ENCODE peak calls at places on chromosomes 1 and 21, in nine cellular contexts. I, H, A, X, U, Z, Q, N and M are unnamed samples.

GRCh38 chr1:186152227-186152944 is 222.7 kb downstream of the TPR start:
- DNase-seq in Z (peak), Q (no peak), H (no peak), N (peak), I (peak), U (no peak), X (no peak), A (no peak), M (no peak)

GRCh38 chr1:218254296-218254918 is 30.7 kb upstream of the RRP15 start:
- DNase-seq in U (no peak), I (no peak), X (no peak), Z (no peak), Q (no peak), H (no peak), N (peak), A (no peak), M (no peak)

GRCh38 chr1:153465728-153466625 is 5.5 kb upstream of the S100A7 start:
- DNase-seq in A (peak), U (peak), X (peak), I (peak), Q (peak), Z (peak), N (peak), H (peak), M (no peak)

GRCh38 chr1:221741364-221741970 is 422 bp downstream of the DUSP10 start:
- DNase-seq in X (peak), Z (no peak), U (peak), H (peak), A (no peak), N (no peak), Q (no peak), I (peak), M (peak)

GRCh38 chr21:28099296-28099695 is 893.4 kb downstream of the LTN1 start:
- DNase-seq in U (no peak), Z (no peak), Q (peak), N (no peak), H (peak), I (peak), A (no peak), X (no peak), M (no peak)

GRCh38 chr1:170410391-170411146 is 121.4 kb upstream of the GORAB start:
- DNase-seq in H (no peak), Z (no peak), X (no peak), U (no peak), A (no peak), N (no peak), Q (no peak), I (peak), M (no peak)

GRCh38 chr1:217687511-217687910 is 56.4 kb downstream of the SPATA17 start:
- DNase-seq in N (no peak), U (no peak), Q (no peak), H (no peak), I (no peak), A (no peak), Z (no peak), X (no peak), M (no peak)

GRCh38 chr1:211813590-211813989 is 17.0 kb downstream of the LPGAT1 start:
- DNase-seq in N (no peak), X (peak), U (no peak), A (no peak), H (peak), Q (peak), Z (no peak), I (peak), M (no peak)

GRCh38 chr1:12451560-12451900 is 166.5 kb downstream of the DHRS3 start:
- DNase-seq in X (no peak), U (no peak), H (no peak), A (no peak), Q (no peak), Z (no peak), N (no peak), I (no peak), M (no peak)

GRCh38 chr1:241639040-241639652 is 1.0 kb downstream of the CHML start:
- DNase-seq in A (no peak), I (peak), H (no peak), U (no peak), N (no peak), Z (no peak), Q (no peak), X (no peak), M (no peak)

GRCh38 chr21:25515484-25516405 is 91.5 kb downstream of the MRPL39 start:
- DNase-seq in U (no peak), Q (no peak), H (no peak), X (no peak), I (no peak), Z (no peak), N (peak), A (no peak), M (no peak)

GRCh38 chr1:87250336-87250735 is 78.3 kb upstream of the LMO4 start:
- DNase-seq in I (no peak), A (no peak), N (no peak), H (no peak), U (no peak), Z (no peak), Q (no peak), X (no peak), M (no peak)

GRCh38 chr1:2845874-2846273 is 44.4 kb upstream of the TTC34 start:
- DNase-seq in Q (no peak), X (no peak), H (peak), A (no peak), U (no peak), N (no peak), Z (no peak), I (no peak), M (no peak)

GRCh38 chr1:109579496-109579895 is 31.1 kb downstream of the GNAI3 start:
- DNase-seq in A (no peak), N (no peak), Q (no peak), I (no peak), H (no peak), X (no peak), U (no peak), Z (no peak), M (no peak)

GRCh38 chr1:55127827-55128343 is 87.3 kb downstream of the USP24 start:
- DNase-seq in Q (no peak), I (peak), N (no peak), A (no peak), H (no peak), Z (peak), U (no peak), X (no peak), M (no peak)

GRCh38 chr1:228687562-228687961 is 47.7 kb upstream of the RHOU start:
- DNase-seq in Z (no peak), A (no peak), U (no peak), Q (no peak), I (no peak), X (no peak), H (no peak), N (no peak), M (no peak)

GRCh38 chr1:209153435-209153834 is 430.1 kb upstream of the CAMK1G start:
- DNase-seq in N (no peak), Z (no peak), I (no peak), H (no peak), A (no peak), Q (no peak), X (no peak), U (no peak), M (no peak)

GRCh38 chr1:104195395-104195794 is 445.7 kb downstream of the AMY1C start:
- DNase-seq in I (no peak), U (no peak), Z (no peak), X (no peak), H (no peak), A (no peak), Q (no peak), N (peak), M (no peak)

GRCh38 chr1:243597383-243597782 is 252.7 kb downstream of the AKT3 start:
- DNase-seq in N (no peak), X (peak), H (no peak), Q (no peak), U (no peak), Z (no peak), I (no peak), A (no peak), M (no peak)

GRCh38 chr1:54680387-54680786 is 35.3 kb upstream of the TTC4 start:
- DNase-seq in N (no peak), I (no peak), X (no peak), Q (no peak), H (no peak), Z (no peak), A (no peak), U (no peak), M (no peak)

GRCh38 chr1:157494093-157494492 is 58.2 kb downstream of the FCRL5 start:
- DNase-seq in Z (no peak), X (no peak), N (no peak), A (no peak), I (no peak), H (no peak), Q (no peak), U (no peak), M (no peak)

GRCh38 chr1:32099426-32099825 is 8.4 kb upstream of the KPNA6 start:
- DNase-seq in U (no peak), Q (no peak), N (no peak), H (no peak), X (no peak), I (no peak), A (peak), Z (no peak), M (no peak)

GRCh38 chr1:157090771-157091170 is 8.8 kb downstream of the ETV3L start:
- DNase-seq in Q (no peak), X (no peak), U (no peak), H (no peak), Z (no peak), I (no peak), N (no peak), A (no peak), M (no peak)

GRCh38 chr1:225437710-225438437 is 10.0 kb upstream of the LBR start:
- DNase-seq in Q (no peak), N (peak), U (no peak), A (no peak), Z (peak), H (no peak), X (no peak), I (peak), M (no peak)

GRCh38 chr1:59635057-59635456 is 179.7 kb upstream of the HOOK1 start:
- DNase-seq in A (no peak), N (no peak), H (no peak), Z (no peak), X (no peak), U (no peak), I (no peak), Q (no peak), M (no peak)

GRCh38 chr21:39849014-39849655 is 18.1 kb upstream of the PCP4 start:
- DNase-seq in N (no peak), A (no peak), U (no peak), X (no peak), Z (no peak), I (no peak), H (no peak), Q (no peak), M (no peak)

GRCh38 chr21:41612674-41613250 is 104.8 kb upstream of the TMPRSS2 start:
- DNase-seq in I (peak), Z (peak), H (peak), X (peak), A (peak), Q (peak), U (peak), N (peak), M (peak)

GRCh38 chr1:165871311-165872067 is 44.1 kb downstream of the UCK2 start:
- DNase-seq in U (no peak), X (peak), Q (peak), I (peak), A (no peak), N (peak), Z (peak), H (no peak), M (no peak)

GRCh38 chr1:9455487-9456237 is 83.6 kb upstream of the SLC25A33 start:
- DNase-seq in Z (peak), H (peak), I (peak), U (no peak), A (peak), N (peak), X (peak), Q (peak), M (no peak)

GRCh38 chr1:223813645-223814044 is 32.1 kb downstream of the TP53BP2 start:
- DNase-seq in X (no peak), Z (no peak), H (no peak), N (no peak), U (no peak), Q (no peak), A (no peak), I (no peak), M (no peak)

GRCh38 chr1:47752048-47752451 is 245.1 kb downstream of the TRABD2B start:
- DNase-seq in I (no peak), A (peak), Q (no peak), N (no peak), X (peak), Z (no peak), U (no peak), H (no peak), M (peak)

GRCh38 chr1:21703318-21703963 is 34.3 kb upstream of the RAP1GAP start:
- DNase-seq in Z (peak), N (peak), U (no peak), X (no peak), H (no peak), Q (no peak), A (no peak), I (peak), M (no peak)

GRCh38 chr1:76866566-76866965 is 714 bp upstream of the ST6GALNAC5 start:
- DNase-seq in I (peak), U (no peak), H (no peak), Z (no peak), Q (no peak), A (no peak), N (no peak), X (no peak), M (no peak)

GRCh38 chr1:76865696-76866291 is 1.5 kb upstream of the ST6GALNAC5 start:
- DNase-seq in X (no peak), H (no peak), Q (no peak), U (no peak), Z (no peak), I (no peak), N (no peak), A (no peak), M (no peak)

GRCh38 chr1:76862447-76862846 is 4.8 kb upstream of the ST6GALNAC5 start:
- DNase-seq in U (no peak), Q (no peak), H (no peak), A (no peak), N (peak), I (peak), Z (no peak), X (no peak), M (no peak)

GRCh38 chr1:76864383-76864782 is 2.9 kb upstream of the ST6GALNAC5 start:
- DNase-seq in H (no peak), I (no peak), U (no peak), Z (no peak), A (no peak), Q (no peak), X (no peak), N (peak), M (no peak)

GRCh38 chr1:76861149-76861548 is 6.1 kb upstream of the ST6GALNAC5 start:
- DNase-seq in U (no peak), X (no peak), Q (no peak), Z (no peak), A (no peak), H (no peak), N (no peak), I (no peak), M (no peak)
- H3K4me3 ChIP-seq in U (no peak), X (no peak), Q (no peak), Z (no peak), A (no peak), H (no peak), N (no peak), I (no peak), M (no peak)

DNA sequence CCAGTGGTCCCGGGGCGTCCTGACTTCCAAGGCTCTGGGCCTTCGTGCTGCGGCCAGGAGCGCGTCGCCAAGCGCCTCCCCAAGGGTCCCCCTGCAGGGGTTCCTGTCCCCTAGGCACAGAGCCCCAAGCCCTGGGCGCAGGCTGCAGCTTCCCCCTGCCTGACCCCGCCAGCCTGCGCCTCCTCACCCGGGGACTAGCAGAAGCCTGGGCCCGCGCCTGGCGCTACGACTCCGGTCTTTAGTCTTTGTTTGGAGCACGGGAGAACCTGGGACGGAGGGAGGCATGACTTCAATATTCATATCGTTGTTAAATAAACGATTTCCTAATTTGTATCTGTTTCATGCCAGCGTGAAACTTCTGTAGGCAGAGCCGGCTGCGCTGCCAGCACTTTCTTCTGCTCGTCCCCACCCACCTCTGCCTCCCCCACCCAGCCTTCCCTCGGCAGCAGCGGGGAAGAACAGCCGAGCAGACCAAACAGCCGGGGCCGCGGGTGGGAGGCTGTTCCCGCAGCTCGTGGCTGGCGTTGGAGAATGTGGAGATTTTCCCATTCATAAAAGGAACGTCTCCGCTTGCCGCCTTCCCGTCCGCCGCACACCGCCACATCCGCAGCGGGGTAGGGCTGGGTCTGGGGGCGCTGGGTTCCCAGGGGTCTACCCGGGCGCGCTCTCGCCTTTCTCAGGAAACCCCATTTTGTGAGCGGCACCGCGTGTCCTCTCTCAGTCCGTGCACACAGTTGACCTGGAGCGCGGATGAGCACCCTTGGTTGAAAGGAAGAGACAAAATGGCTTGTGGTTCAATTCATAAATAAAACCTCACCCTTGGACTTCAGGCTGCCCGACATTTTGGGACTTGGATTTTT is 777 bp upstream of the TRIM67 start:
- DNase-seq in I (no peak), X (no peak), H (no peak), N (no peak), Z (no peak), Q (no peak), A (no peak), U (no peak), M (no peak)
- H3K4me3 ChIP-seq in I (no peak), X (no peak), H (peak), N (no peak), Z (peak), Q (peak), A (no peak), U (no peak), M (peak)

DNA sequence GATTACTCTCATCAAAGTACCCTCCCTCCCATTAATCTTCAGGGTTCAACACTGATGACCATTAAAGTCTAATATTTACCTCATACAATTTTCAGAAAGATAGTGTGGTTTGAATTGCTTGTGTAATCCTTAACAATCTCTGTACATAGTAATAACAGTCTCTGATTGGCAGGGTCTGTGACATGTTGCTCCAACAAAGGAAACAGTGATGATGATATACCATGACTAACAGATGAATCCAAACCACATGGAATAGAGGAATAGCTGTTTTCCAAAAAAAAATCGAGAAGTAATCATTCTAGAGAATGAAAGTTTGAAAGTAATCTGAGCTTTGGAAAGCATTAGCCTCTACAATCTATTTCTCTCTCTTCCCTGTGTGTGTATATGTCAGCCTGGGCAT is 610.1 kb upstream of the NEGR1 start:
- DNase-seq in A (no peak), N (no peak), X (no peak), H (no peak), U (no peak), Z (no peak), Q (no peak), I (no peak), M (no peak)
- H3K4me3 ChIP-seq in A (no peak), N (no peak), X (no peak), H (no peak), U (no peak), Z (no peak), Q (no peak), I (no peak), M (no peak)

DNA sequence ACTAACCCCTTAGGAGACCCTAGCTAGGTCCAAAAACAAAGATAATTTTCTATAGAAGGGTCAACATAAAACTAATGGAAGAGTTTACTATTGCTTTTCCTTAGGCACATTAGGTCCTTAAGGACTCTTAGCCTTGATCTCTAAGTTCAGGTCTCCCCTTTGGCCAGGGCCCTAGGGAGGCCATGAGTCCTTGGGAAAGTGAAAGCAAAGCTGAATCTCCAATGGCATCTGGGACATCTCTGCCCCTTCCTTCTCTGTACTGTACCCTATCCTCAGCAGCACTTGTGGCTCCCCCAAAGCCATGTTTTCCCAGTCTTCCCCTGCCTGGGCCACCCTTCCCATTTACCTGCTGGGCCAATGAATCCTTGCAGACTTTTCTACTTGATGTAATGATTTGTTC is 14.3 kb downstream of the IER5 start:
- DNase-seq in U (no peak), Q (no peak), H (no peak), Z (no peak), A (no peak), N (no peak), I (no peak), X (no peak), M (no peak)
- H3K4me3 ChIP-seq in U (no peak), Q (no peak), H (no peak), Z (no peak), A (no peak), N (no peak), I (no peak), X (no peak), M (no peak)

DNA sequence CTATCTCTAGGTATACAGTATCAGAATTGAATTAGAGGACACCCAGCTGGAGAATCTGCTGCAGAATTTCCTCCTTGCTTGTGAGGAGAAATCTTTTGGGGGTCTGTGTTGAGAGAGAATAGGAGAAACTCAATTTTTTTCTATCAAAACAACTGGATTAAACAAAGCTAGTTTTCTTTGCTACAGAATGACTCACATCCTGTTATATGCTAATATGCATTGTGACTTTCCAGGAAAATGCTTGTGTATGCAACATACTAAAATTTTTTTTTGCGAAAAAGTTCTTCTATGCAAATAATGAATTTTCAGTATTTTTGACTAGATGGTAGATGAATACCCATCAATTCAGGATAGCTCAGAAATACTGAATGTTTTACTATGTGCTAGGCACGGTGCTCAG is 2.2 kb downstream of the VAMP4 start:
- DNase-seq in H (no peak), I (peak), X (no peak), Z (no peak), N (no peak), U (no peak), Q (no peak), A (no peak), M (no peak)
- H3K4me3 ChIP-seq in H (no peak), I (no peak), X (no peak), Z (no peak), N (no peak), U (no peak), Q (no peak), A (no peak), M (no peak)

GRCh38 chr1:38153426-38154088 is 107.0 kb upstream of the POU3F1 start:
- DNase-seq in Q (no peak), U (no peak), H (no peak), Z (no peak), N (no peak), X (no peak), A (no peak), I (no peak), M (no peak)
- H3K4me3 ChIP-seq in Q (no peak), U (no peak), H (no peak), Z (no peak), N (no peak), X (no peak), A (no peak), I (no peak), M (no peak)

DNA sequence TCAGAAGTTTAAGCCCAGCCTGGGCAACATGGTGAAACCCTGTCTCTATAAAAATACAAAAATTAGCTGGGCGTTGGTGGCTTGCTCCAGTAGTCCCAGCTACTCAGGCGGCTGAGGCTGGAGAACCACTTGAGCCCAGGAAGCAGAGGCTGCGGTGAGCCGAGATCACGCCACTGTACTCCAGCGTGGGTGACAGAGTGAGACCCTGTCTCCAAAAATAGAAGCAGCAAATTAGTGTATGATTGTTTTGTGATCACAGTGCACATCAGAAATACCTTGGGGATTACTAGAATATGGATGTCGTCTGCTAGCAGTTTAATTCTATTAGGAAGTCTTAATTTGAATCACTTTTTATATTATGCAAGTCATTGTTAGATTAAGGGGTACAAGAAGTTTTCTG is 59.0 kb downstream of the ZBTB17 start:
- DNase-seq in Q (no peak), A (no peak), N (no peak), Z (no peak), I (no peak), H (no peak), X (peak), U (no peak), M (no peak)
- H3K4me3 ChIP-seq in Q (no peak), A (no peak), N (no peak), Z (no peak), I (no peak), H (no peak), X (no peak), U (no peak), M (no peak)